ENCODE peak calls at places on chromosomes 1 and 21, in eight cellular contexts. D, A, T, O, B, F, J and E are unnamed samples.
A peak's percentile ranks its signal among the peaks of the same experiment; 100 is the strongest.

GRCh38 chr1:53800621-53801020 is 37.5 kb downstream of the NDC1 start:
- DNase-seq in D (no peak), A (no peak), T (no peak), O (no peak), B (no peak), F (no peak), J (no peak), E (no peak)

GRCh38 chr21:43645414-43645891 is 13.8 kb downstream of the HSF2BP start:
- DNase-seq in D (peak; percentile 55), A (peak; percentile 55), T (peak; percentile 65), O (no peak), B (peak; percentile 95), F (peak; percentile 60), J (peak; percentile 89), E (peak; percentile 89)

GRCh38 chr1:243950166-243950565 is 100.1 kb upstream of the AKT3 start:
- DNase-seq in D (peak; percentile 53), A (no peak), T (no peak), O (no peak), B (peak; percentile 85), F (peak; percentile 27), J (no peak), E (peak; percentile 76)

GRCh38 chr1:218816999-218817398 is 356.7 kb upstream of the LYPLAL1 start:
- DNase-seq in D (no peak), A (peak; percentile 29), T (no peak), O (no peak), B (no peak), F (no peak), J (no peak), E (no peak)

GRCh38 chr1:9014475-9015375 is 11.5 kb downstream of the SLC2A7 start:
- DNase-seq in D (no peak), A (no peak), T (no peak), O (no peak), B (no peak), F (no peak), J (no peak), E (no peak)

GRCh38 chr1:7300893-7301292 is 470.2 kb upstream of the VAMP3 start:
- DNase-seq in D (no peak), A (no peak), T (peak; percentile 37), O (no peak), B (peak; percentile 93), F (no peak), J (no peak), E (peak; percentile 99)

GRCh38 chr1:228528612-228529011 is 41.4 kb downstream of the RNF187 start:
- DNase-seq in D (no peak), A (no peak), T (no peak), O (no peak), B (no peak), F (no peak), J (no peak), E (no peak)

GRCh38 chr1:27785763-27786162 is 12.7 kb downstream of the STX12 start:
- DNase-seq in D (no peak), A (no peak), T (no peak), O (no peak), B (peak; percentile 48), F (no peak), J (no peak), E (peak; percentile 8)

GRCh38 chr1:102858695-102859094 is 249.6 kb downstream of the COL11A1 start:
- DNase-seq in D (peak; percentile 88), A (no peak), T (no peak), O (no peak), B (no peak), F (no peak), J (no peak), E (no peak)

GRCh38 chr21:31403596-31404333 is 59.7 kb upstream of the TIAM1 start:
- DNase-seq in D (no peak), A (no peak), T (no peak), O (no peak), B (no peak), F (no peak), J (no peak), E (no peak)

GRCh38 chr21:33951276-33952178 is 35.9 kb upstream of the ATP5PO start:
- DNase-seq in D (no peak), A (no peak), T (no peak), O (no peak), B (peak; percentile 64), F (no peak), J (no peak), E (no peak)

GRCh38 chr1:185917646-185918045 is 183.5 kb downstream of the HMCN1 start:
- DNase-seq in D (no peak), A (no peak), T (peak; percentile 14), O (peak; percentile 18), B (peak; percentile 69), F (no peak), J (peak; percentile 47), E (no peak)

GRCh38 chr1:2563205-2563604 is 7.0 kb downstream of the TNFRSF14 start:
- DNase-seq in D (no peak), A (no peak), T (no peak), O (peak; percentile 8), B (no peak), F (no peak), J (no peak), E (no peak)

GRCh38 chr1:21546122-21546825 is 37.1 kb downstream of the ALPL start:
- DNase-seq in D (no peak), A (no peak), T (no peak), O (no peak), B (no peak), F (no peak), J (no peak), E (no peak)

GRCh38 chr1:3609016-3609768 is 2.1 kb downstream of the MEGF6 start:
- DNase-seq in D (no peak), A (no peak), T (no peak), O (no peak), B (no peak), F (no peak), J (no peak), E (no peak)

GRCh38 chr1:232923739-232924386 is 26.5 kb upstream of the NTPCR start:
- DNase-seq in D (no peak), A (no peak), T (no peak), O (no peak), B (peak; percentile 3), F (no peak), J (peak; percentile 96), E (no peak)

GRCh38 chr1:161307230-161307768 is 2.5 kb downstream of the MPZ start:
- DNase-seq in D (no peak), A (peak; percentile 11), T (no peak), O (no peak), B (peak; percentile 88), F (no peak), J (no peak), E (no peak)

GRCh38 chr1:161307892-161308638 is 1.7 kb downstream of the MPZ start:
- DNase-seq in D (no peak), A (no peak), T (no peak), O (no peak), B (peak; percentile 77), F (no peak), J (no peak), E (no peak)

GRCh38 chr1:161309868-161310267 is at the start of gene MPZ:
- DNase-seq in D (no peak), A (no peak), T (no peak), O (no peak), B (no peak), F (no peak), J (no peak), E (no peak)

GRCh38 chr1:161304927-161305871 is 4.6 kb downstream of the MPZ start:
- DNase-seq in D (no peak), A (no peak), T (no peak), O (no peak), B (no peak), F (no peak), J (no peak), E (no peak)

GRCh38 chr1:161305872-161306519 is 3.8 kb downstream of the MPZ start:
- DNase-seq in D (no peak), A (peak; percentile 74), T (peak; percentile 74), O (peak; percentile 81), B (peak; percentile 55), F (peak; percentile 75), J (peak; percentile 77), E (no peak)
- TF ChIP-seq CTCF in D (no peak), A (no peak), T (no peak), O (peak; percentile 53), B (no peak), F (no peak), J (peak; percentile 55), E (peak; percentile 40)

DNA sequence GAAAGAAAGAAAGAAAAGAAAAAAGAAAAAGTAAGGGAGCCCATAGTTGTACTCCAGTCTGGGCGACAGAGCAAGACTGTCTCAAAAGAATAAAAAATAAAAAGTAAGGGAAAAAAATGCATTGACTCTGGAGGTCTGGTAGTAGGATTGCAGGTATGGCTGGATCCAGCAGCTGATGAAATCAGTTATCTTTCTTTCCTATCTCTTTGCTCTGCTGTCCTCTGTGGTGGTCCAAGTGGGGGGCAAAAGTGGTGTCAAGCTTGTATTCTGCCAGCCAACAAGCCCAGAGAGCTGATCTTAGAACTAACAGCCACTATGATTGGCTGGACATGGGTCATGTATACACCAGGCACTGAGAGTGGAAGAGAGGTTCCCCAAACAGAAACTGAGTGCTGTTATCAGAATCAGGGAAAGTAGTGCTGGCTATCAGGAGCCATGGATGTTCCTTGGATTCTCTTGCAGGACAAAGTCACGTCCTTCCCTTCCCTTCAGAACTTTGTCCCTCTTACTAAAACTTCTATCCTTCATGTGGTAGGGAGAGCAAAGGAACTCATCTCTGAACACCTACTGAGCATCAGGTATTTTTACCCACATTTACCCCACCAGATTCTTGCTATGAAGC is 3.5 kb upstream of the FBLIM1 start:
- DNase-seq in D (no peak), A (no peak), T (no peak), O (no peak), B (no peak), F (no peak), J (no peak), E (no peak)
- TF ChIP-seq CTCF in D (no peak), A (no peak), T (no peak), O (no peak), B (no peak), F (no peak), J (no peak), E (no peak)

DNA sequence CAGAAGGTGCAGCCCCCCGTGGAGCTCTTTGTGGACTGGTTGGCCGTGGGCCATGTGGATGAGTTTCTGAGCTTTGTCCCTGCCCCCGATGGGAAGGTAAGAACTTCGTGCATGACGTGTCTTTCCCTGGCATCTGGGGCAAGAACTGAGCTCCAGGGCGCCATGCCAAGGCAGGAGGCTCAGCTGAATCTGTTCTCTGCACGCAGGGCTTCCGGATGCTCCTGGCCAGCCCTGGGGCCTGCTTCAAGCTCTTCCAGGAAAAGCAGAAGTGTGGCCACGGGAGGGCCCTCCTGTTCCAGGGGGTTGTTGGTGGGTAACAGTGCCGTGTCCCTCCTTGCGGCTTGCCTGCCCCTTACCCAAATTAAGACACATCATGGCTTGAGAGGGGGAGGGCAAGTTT is 27.7 kb downstream of the PADI3 start:
- DNase-seq in D (peak; percentile 50), A (no peak), T (peak; percentile 42), O (no peak), B (peak; percentile 66), F (no peak), J (no peak), E (no peak)
- TF ChIP-seq CTCF in D (no peak), A (no peak), T (no peak), O (no peak), B (no peak), F (no peak), J (no peak), E (no peak)

DNA sequence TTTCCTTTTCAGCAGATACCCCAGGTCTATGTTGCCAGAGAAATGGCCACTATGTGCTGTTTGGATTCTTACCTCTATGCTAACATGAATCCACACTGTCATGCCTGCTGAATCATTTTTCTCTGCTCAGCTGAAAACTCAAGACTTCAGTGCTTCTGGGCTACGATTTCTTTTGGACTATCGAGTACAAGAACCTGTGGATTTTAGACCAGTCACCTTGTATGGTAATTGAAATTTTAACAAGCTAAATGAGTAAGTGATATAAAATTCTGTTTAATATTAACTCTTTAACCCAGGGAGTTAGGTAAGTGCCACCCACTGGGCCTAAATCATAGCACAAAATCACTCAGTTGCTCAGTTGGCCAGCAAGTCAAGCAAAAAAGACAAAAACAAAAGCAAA is 35.8 kb downstream of the LHX8 start:
- DNase-seq in D (no peak), A (no peak), T (no peak), O (no peak), B (no peak), F (no peak), J (no peak), E (no peak)
- TF ChIP-seq CTCF in D (no peak), A (no peak), T (no peak), O (no peak), B (no peak), F (no peak), J (no peak), E (no peak)